ENCODE peak calls at places on chromosomes 3 and 15, in six cellular contexts. C, G, Q, M, V and A are unnamed samples.

GRCh38 chr3:144394052-144394451 is 422.4 kb downstream of the DIPK2A start:
- DNase-seq in Q (no peak), C (peak), V (no peak), G (no peak), M (no peak), A (no peak)

GRCh38 chr3:186108106-186108940 is 566 bp downstream of the ETV5 start:
- DNase-seq in G (peak), C (peak), Q (peak), V (no peak), M (peak), A (no peak)

GRCh38 chr3:4356642-4357041 is 53.5 kb downstream of the SETMAR start:
- DNase-seq in Q (no peak), G (no peak), M (no peak), C (no peak), V (no peak), A (no peak)

GRCh38 chr3:66456711-66457173 is 44.1 kb downstream of the LRIG1 start:
- DNase-seq in V (no peak), G (peak), M (no peak), C (no peak), Q (peak), A (no peak)

GRCh38 chr3:20022954-20023644 is 11.0 kb upstream of the PP2D1 start:
- DNase-seq in Q (no peak), C (no peak), G (no peak), V (no peak), M (no peak), A (no peak)

GRCh38 chr3:169002689-169003088 is 660.8 kb downstream of the MECOM start:
- DNase-seq in M (no peak), V (no peak), G (no peak), Q (no peak), C (no peak), A (no peak)

GRCh38 chr15:73305331-73306211 is 63.2 kb downstream of the HCN4 start:
- DNase-seq in Q (no peak), C (peak), M (peak), G (no peak), V (peak), A (no peak)

GRCh38 chr3:106365061-106365691 is 496.4 kb upstream of the CBLB start:
- DNase-seq in C (no peak), M (no peak), V (no peak), G (no peak), Q (no peak), A (no peak)

GRCh38 chr3:138452491-138452890 is 18.1 kb downstream of the ESYT3 start:
- DNase-seq in Q (no peak), V (no peak), M (no peak), C (no peak), G (no peak), A (no peak)

GRCh38 chr3:184942735-184943134 is 130.8 kb downstream of the VPS8 start:
- DNase-seq in V (no peak), G (no peak), M (no peak), Q (no peak), C (no peak), A (no peak)

GRCh38 chr3:80023010-80023409 is 255.2 kb upstream of the ROBO1 start:
- DNase-seq in C (no peak), G (no peak), M (no peak), V (no peak), Q (no peak), A (no peak)
- H3K27ac ChIP-seq in C (no peak), G (no peak), M (no peak), V (no peak), Q (no peak), A (no peak)

DNA sequence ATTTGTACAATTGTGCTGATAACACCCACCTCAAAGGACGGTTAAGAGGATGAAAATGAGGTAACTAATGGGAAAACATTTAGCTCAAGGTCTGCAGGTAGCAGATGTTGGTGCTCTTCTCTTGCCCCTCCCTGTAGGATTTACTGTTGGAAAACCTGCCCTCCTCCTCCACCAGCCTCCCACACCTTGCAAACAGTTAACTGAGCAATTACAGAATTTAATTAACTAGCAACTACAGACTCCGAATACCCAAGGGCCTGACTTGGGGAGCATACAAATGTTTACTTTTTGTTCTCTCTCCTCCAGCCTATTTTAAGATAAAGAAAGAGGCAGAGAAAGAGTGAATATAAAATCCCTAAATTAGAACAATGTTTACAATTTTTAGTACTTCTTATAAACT is 62.5 kb upstream of the BOC start:
- DNase-seq in M (no peak), Q (no peak), G (no peak), V (no peak), C (no peak), A (no peak)
- H3K27ac ChIP-seq in M (no peak), Q (no peak), G (no peak), V (no peak), C (no peak), A (no peak)

DNA sequence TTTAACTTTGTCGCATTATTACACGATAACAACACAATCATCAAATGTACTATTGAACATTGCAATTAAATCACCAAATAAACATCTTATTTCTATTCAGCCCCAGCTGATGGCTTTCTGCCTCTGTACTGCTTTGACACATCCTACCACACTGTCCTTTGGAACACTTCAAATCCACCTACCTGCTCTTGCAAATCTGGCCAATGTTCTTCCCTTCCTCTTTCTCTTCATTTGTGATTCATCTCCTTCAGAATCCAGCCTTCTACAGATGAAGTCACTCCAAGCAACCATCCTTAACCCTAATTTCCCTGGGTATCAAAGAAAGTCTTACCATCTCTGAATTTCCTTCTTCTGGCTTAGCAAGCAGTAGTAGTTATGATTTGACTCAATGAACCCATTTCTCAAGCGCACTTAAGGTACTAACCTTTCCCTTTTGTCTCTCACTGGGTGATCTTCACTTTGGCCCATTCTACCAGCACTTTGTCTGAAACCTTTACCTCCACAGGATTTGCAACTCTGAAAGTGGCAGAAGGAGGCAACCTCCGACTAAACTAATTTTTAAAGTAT is 502.9 kb downstream of the FOXP1 start:
- DNase-seq in V (no peak), Q (no peak), C (no peak), G (no peak), M (no peak), A (no peak)
- H3K27ac ChIP-seq in V (no peak), Q (no peak), C (no peak), G (no peak), M (no peak), A (no peak)

DNA sequence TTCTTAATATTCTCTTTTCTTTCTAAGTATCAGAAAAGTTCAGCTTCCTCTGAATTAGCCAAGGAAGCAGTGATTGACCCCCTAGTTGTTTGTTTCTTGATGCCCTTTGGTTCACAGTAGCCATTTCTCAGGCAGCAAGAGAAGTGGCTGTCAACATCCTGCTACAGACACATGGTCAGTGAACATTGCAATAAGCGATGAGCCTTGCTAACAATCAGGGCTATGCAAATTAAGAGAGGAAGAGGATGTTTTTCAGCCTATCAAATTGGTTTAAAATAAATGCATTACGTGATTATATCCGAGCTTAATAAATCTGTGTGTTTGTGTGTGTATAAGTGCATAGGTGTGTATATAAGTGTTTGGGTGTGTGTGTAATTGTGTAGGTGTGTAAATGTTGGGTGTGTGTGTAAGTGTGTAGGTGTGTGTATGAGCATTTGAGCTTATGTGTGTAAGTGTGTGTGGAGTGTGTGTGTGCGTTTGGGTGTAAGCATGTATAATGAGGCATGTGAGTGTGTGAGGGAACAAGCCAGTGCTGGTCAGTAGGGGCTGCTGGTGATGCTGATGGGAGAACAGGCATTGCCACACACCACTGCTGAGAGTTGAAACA is 78.1 kb upstream of the XCR1 start:
- DNase-seq in Q (no peak), M (no peak), G (no peak), V (no peak), C (no peak), A (no peak)
- H3K27ac ChIP-seq in Q (no peak), M (no peak), G (no peak), V (no peak), C (no peak), A (no peak)